ENCODE peak calls at places on chromosomes 6 and 20, in seven cellular contexts. F is nephron progenitor cell, D is heart right ventricle, K is GM13976, T is AG09309, N is epithelial cell of esophagus, G is GM12865. X is an unnamed sample.

GRCh38 chr20:39986231-39986904 is 702.7 kb downstream of the MAFB start:
- DNase-seq in F (no peak), D (peak; percentile 50), K (no peak), T (no peak), N (peak; percentile 63), G (no peak), X (peak; percentile 57)

GRCh38 chr6:108179741-108180140 is 13.9 kb downstream of the NR2E1 start:
- DNase-seq in F (no peak), D (no peak), K (no peak), T (no peak), N (no peak), G (no peak), X (no peak)

GRCh38 chr6:39182604-39183003 is 46.7 kb downstream of the KCNK5 start:
- DNase-seq in F (no peak), D (no peak), K (no peak), T (no peak), N (no peak), G (no peak), X (no peak)

GRCh38 chr6:139433647-139434419 is 59.4 kb upstream of the CITED2 start:
- DNase-seq in F (no peak), D (no peak), K (no peak), T (no peak), N (peak; percentile 76), G (no peak), X (no peak)

GRCh38 chr6:140434761-140435160 is 1060.3 kb upstream of the CITED2 start:
- DNase-seq in F (no peak), D (no peak), K (no peak), T (peak; percentile 59), N (peak; percentile 77), G (no peak), X (no peak)

GRCh38 chr6:28719275-28719940 is 193.7 kb downstream of the GPX5 start:
- DNase-seq in F (no peak), D (no peak), K (no peak), T (no peak), N (peak; percentile 64), G (peak; percentile 48), X (no peak)

GRCh38 chr6:6712258-6712978 is 123.9 kb downstream of the LY86 start:
- DNase-seq in F (no peak), D (no peak), K (peak; percentile 45), T (peak; percentile 66), N (peak; percentile 98), G (peak; percentile 26), X (no peak)

GRCh38 chr20:31820228-31820627 is 1.1 kb downstream of the MYLK2 start:
- DNase-seq in F (no peak), D (no peak), K (no peak), T (no peak), N (no peak), G (no peak), X (peak; percentile 36)

GRCh38 chr6:121666809-121667208 is 231.4 kb downstream of the GJA1 start:
- DNase-seq in F (no peak), D (peak; percentile 21), K (no peak), T (no peak), N (peak; percentile 74), G (no peak), X (no peak)

GRCh38 chr20:56689852-56690485 is 60.9 kb downstream of the TFAP2C start:
- DNase-seq in F (no peak), D (no peak), K (no peak), T (peak; percentile 37), N (peak; percentile 9), G (no peak), X (no peak)

GRCh38 chr6:150417247-150417646 is 48.4 kb downstream of the IYD start:
- DNase-seq in F (no peak), D (no peak), K (no peak), T (no peak), N (no peak), G (no peak), X (no peak)

GRCh38 chr6:157223021-157223430 is 100.3 kb downstream of the TMEM242 start:
- DNase-seq in F (no peak), D (no peak), K (peak; percentile 56), T (no peak), N (no peak), G (no peak), X (no peak)

GRCh38 chr20:50758469-50758868 is 27.1 kb downstream of the PARD6B start:
- DNase-seq in F (no peak), D (no peak), K (no peak), T (no peak), N (peak; percentile 30), G (no peak), X (no peak)

GRCh38 chr20:46814366-46815232 is 80.0 kb upstream of the EYA2 start:
- DNase-seq in F (peak; percentile 29), D (no peak), K (no peak), T (peak; percentile 31), N (peak; percentile 93), G (peak; percentile 9), X (no peak)

GRCh38 chr20:63706852-63707557 is 771 bp downstream of the ARFRP1 start:
- DNase-seq in F (peak; percentile 54), D (peak; percentile 49), K (peak; percentile 78), T (no peak), N (peak; percentile 77), G (peak; percentile 84), X (peak; percentile 66)
- TF ChIP-seq CTCF in F (no peak), D (no peak), K (peak; percentile 76), T (peak; percentile 28), N (peak; percentile 60), G (peak; percentile 84), X (no peak)

DNA sequence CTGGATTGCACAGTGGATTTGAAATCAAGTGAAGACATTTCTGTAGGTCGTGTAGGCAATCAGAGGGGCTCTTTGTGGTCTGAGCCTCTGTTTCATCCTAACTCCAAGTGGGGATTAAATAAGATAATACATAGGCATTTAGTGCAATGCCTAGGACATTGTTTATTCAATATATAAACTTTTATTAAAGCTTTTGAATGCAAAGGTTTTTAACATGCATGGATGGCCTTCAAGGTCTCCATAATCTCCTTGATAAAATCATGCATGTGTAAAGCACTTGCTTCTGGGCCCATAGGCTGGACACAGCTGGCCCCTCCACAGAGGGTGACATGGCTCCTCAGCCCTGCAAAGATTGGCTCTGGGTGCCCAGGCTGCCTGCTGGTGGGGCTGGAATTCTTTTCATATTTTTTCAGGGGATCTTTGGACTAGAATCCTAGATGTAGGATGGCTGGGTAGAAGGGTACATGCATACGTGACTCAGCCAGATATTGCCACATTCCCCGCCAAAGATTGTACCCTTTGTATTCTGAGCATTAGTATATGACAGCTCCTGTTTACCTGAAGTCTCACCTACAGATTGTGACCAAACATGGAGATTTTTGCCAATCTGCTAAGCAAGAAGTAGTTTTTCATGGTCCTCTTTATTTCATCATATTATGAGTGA is 19.0 kb upstream of the AVP start:
- DNase-seq in F (no peak), D (no peak), K (no peak), T (no peak), N (peak; percentile 57), G (no peak), X (no peak)
- TF ChIP-seq CTCF in F (no peak), D (no peak), K (no peak), T (no peak), N (no peak), G (no peak), X (no peak)

DNA sequence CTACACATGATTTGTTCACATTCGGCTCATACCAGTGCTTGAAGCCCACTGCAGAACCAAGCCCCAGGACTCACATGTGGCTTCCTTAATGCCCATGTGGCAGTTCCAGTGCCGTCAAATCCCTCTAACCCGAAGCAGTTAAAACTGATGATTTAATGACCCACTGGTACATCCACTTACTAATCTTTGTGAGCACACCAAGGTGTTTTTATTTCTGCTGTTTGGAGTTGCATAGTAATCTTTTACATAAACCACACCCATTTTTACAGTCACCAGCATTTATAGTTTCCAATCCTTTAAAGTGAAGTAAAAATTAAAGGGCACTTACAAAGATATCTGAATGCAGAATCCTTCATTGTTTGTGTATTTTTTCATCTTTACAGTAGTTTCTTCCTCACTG is 232.0 kb downstream of the ANKRD60 start:
- DNase-seq in F (no peak), D (no peak), K (no peak), T (no peak), N (no peak), G (no peak), X (no peak)
- TF ChIP-seq CTCF in F (no peak), D (no peak), K (no peak), T (no peak), N (no peak), G (no peak), X (no peak)

DNA sequence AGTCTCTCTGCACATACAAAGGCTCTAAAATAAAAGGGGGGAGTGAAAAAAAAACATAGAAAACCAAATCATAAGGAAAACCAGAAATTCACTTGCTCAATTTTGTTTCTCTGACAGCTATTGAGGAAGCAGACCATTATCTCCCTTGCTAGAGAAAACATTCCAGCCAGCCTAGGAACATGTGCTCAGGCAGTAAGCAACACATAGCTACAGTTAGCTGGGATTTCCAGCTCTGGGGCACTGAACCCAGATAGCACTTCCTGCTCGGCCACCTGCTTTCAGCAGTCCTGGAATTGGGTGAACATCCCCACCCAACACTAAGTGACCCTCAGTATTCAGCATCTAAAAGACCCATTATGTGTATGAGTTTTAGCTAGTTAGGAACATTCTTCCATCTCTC is 61.3 kb downstream of the TNFRSF21 start:
- DNase-seq in F (no peak), D (no peak), K (no peak), T (no peak), N (no peak), G (no peak), X (no peak)
- TF ChIP-seq CTCF in F (no peak), D (no peak), K (no peak), T (no peak), N (no peak), G (no peak), X (no peak)

GRCh38 chr6:132247381-132248159 is 153.7 kb downstream of the MOXD1 start:
- DNase-seq in F (no peak), D (no peak), K (no peak), T (no peak), N (peak; percentile 5), G (no peak), X (no peak)
- TF ChIP-seq CTCF in F (no peak), D (no peak), K (no peak), T (peak; percentile 15), N (peak; percentile 17), G (no peak), X (no peak)

GRCh38 chr6:89792881-89793280 is 26.7 kb downstream of the MDN1 start:
- DNase-seq in F (no peak), D (no peak), K (peak; percentile 60), T (peak; percentile 1), N (peak; percentile 57), G (peak; percentile 60), X (peak; percentile 30)
- TF ChIP-seq CTCF in F (peak; percentile 42), D (no peak), K (peak; percentile 23), T (peak; percentile 43), N (peak; percentile 68), G (peak; percentile 50), X (peak; percentile 63)

GRCh38 chr20:3900187-3900604 is 11.0 kb downstream of the PANK2 start:
- DNase-seq in F (no peak), D (no peak), K (no peak), T (no peak), N (no peak), G (no peak), X (no peak)

GRCh38 chr20:3904224-3904623 is 15.0 kb downstream of the PANK2 start:
- DNase-seq in F (no peak), D (no peak), K (no peak), T (no peak), N (no peak), G (no peak), X (no peak)

GRCh38 chr20:3901028-3901746 is 12.0 kb downstream of the PANK2 start:
- DNase-seq in F (no peak), D (no peak), K (no peak), T (no peak), N (no peak), G (no peak), X (no peak)

GRCh38 chr20:3902446-3902845 is 13.3 kb downstream of the PANK2 start:
- DNase-seq in F (no peak), D (no peak), K (no peak), T (no peak), N (no peak), G (no peak), X (no peak)

GRCh38 chr20:3902041-3902440 is 12.9 kb downstream of the PANK2 start:
- DNase-seq in F (no peak), D (no peak), K (no peak), T (no peak), N (no peak), G (no peak), X (no peak)
- TF ChIP-seq CTCF in F (no peak), D (no peak), K (no peak), T (no peak), N (no peak), G (no peak), X (no peak)

X was measured in glutamatergic neuron.